ENCODE peak calls at places on chromosomes 11 and 22, in five cellular contexts. G is RWPE1; V is CD4-positive, alpha-beta memory T cell; L is activated T-cell treated with anti-CD3 and anti-CD28 coated beads for 1 hour; D is anterior cingulate cortex. F is an unnamed sample.
A peak's percentile ranks its signal among the peaks of the same experiment; 100 is the strongest.

GRCh38 chr11:101083334-101083733 is 46.3 kb downstream of the PGR start:
- DNase-seq in D (no peak), G (no peak), V (no peak), L (no peak), F (no peak)

GRCh38 chr22:41001722-41002122 is 50.5 kb downstream of the RBX1 start:
- DNase-seq in L (no peak), G (peak; percentile 69), D (no peak), V (no peak), F (no peak)

GRCh38 chr11:76835928-76836612 is 24.6 kb upstream of the ACER3 start:
- DNase-seq in G (peak; percentile 30), L (no peak), V (no peak), D (no peak), F (peak; percentile 53)

GRCh38 chr22:17343766-17344165 is 25.5 kb upstream of the CECR2 start:
- DNase-seq in L (no peak), V (no peak), G (no peak), D (no peak), F (no peak)

GRCh38 chr11:112157274-112157766 is 6.6 kb downstream of the IL18 start:
- DNase-seq in G (peak; percentile 93), D (no peak), L (no peak), V (no peak), F (no peak)

GRCh38 chr11:13354335-13354734 is 76.7 kb downstream of the BMAL1 start:
- DNase-seq in V (no peak), L (no peak), D (no peak), G (no peak), F (no peak)

GRCh38 chr11:18495268-18495667 is 31.5 kb downstream of the TSG101 start:
- DNase-seq in L (no peak), D (no peak), G (no peak), V (no peak), F (no peak)

GRCh38 chr11:78576549-78577097 is 2.0 kb upstream of the NARS2 start:
- DNase-seq in D (no peak), V (no peak), L (no peak), G (no peak), F (no peak)

GRCh38 chr11:14380947-14381555 is 22.1 kb upstream of the RRAS2 start:
- DNase-seq in L (peak; percentile 22), V (peak; percentile 41), G (peak; percentile 69), D (peak; percentile 48), F (peak; percentile 52)

GRCh38 chr11:3155216-3155615 is 9.9 kb downstream of the OSBPL5 start:
- DNase-seq in V (no peak), G (no peak), L (no peak), D (no peak), F (no peak)

GRCh38 chr11:69861901-69862300 is 42.7 kb upstream of the FGF3 start:
- DNase-seq in G (no peak), V (no peak), D (no peak), L (no peak), F (no peak)

GRCh38 chr11:19868281-19868821 is 155.7 kb downstream of the NAV2 start:
- DNase-seq in G (peak; percentile 77), D (no peak), L (no peak), V (no peak), F (peak; percentile 6)

F was measured in dorsolateral prefrontal cortex.